ENCODE peak calls at places on chromosomes 12 and 14, in nine cellular contexts. S is occipital lobe; A is NCI-H1092 treated with DMSO at 0.1 percent for 48 hours; N is stimulated activated naive CD4-positive, alpha-beta T cell; T is activated CD4-positive, alpha-beta T cell treated with anti-CD3 and anti-CD28 coated beads, Interleukin-2, amount 50 U/mL, for 48 hours; B is stimulated activated CD8-positive, alpha-beta memory T cell treated with anti-CD3 and anti-CD28 coated beads, Interleukin-4, amount 100 ng/mL, for 48 hours; G is GM23248; F is activated naive CD4-positive, alpha-beta T cell; M is NCI-H510A. L is an unnamed sample.

GRCh38 chr14:99034711-99035171 is 237.3 kb downstream of the BCL11B start:
- DNase-seq in T (no peak), S (no peak), B (no peak), M (no peak), F (no peak), G (no peak), N (no peak), A (no peak), L (no peak)

GRCh38 chr14:50801706-50802105 is 29.3 kb downstream of the NIN start:
- DNase-seq in F (no peak), T (no peak), S (no peak), N (no peak), G (peak; percentile 76), M (no peak), B (no peak), A (no peak), L (no peak)

GRCh38 chr12:96258451-96258933 is 64.3 kb downstream of the ELK3 start:
- DNase-seq in S (no peak), A (peak; percentile 51), F (no peak), M (no peak), T (no peak), G (peak; percentile 59), N (no peak), B (no peak), L (no peak)

GRCh38 chr14:76644875-76645518 is 116.3 kb upstream of the VASH1 start:
- DNase-seq in T (peak; percentile 8), A (peak; percentile 30), M (no peak), B (peak; percentile 31), S (no peak), G (peak; percentile 58), F (no peak), N (no peak), L (no peak)

GRCh38 chr12:39626033-39626814 is 6.6 kb upstream of the ABCD2 start:
- DNase-seq in T (no peak), G (no peak), A (no peak), M (no peak), S (no peak), B (no peak), F (no peak), N (no peak), L (no peak)

GRCh38 chr12:132456944-132457495 is 32.9 kb upstream of the FBRSL1 start:
- DNase-seq in B (no peak), M (no peak), A (no peak), F (no peak), T (no peak), G (no peak), S (no peak), N (no peak), L (no peak)

GRCh38 chr12:68446896-68447806 is 115.0 kb upstream of the MDM1 start:
- DNase-seq in M (no peak), B (no peak), T (no peak), F (no peak), A (no peak), S (no peak), G (peak; percentile 35), N (no peak), L (no peak)

GRCh38 chr14:59454131-59454530 is 11.0 kb downstream of the GPR135 start:
- DNase-seq in T (no peak), M (no peak), S (no peak), N (no peak), G (peak; percentile 96), A (no peak), F (no peak), B (no peak), L (no peak)

GRCh38 chr12:49925433-49926194 is 21.9 kb upstream of the FAIM2 start:
- DNase-seq in F (no peak), A (no peak), N (no peak), B (no peak), T (no peak), S (no peak), G (no peak), M (no peak), L (no peak)

GRCh38 chr12:103379670-103380069 is 116.1 kb downstream of the C12orf42 start:
- DNase-seq in T (no peak), B (no peak), N (no peak), G (no peak), M (no peak), S (no peak), F (no peak), A (peak; percentile 41), L (no peak)

GRCh38 chr14:67680121-67680602 is 5.7 kb upstream of the VTI1B start:
- DNase-seq in A (no peak), G (peak; percentile 93), F (no peak), M (no peak), N (no peak), B (no peak), T (no peak), S (no peak), L (no peak)

GRCh38 chr12:56599797-56600196 is 30.3 kb downstream of the BAZ2A start:
- DNase-seq in B (no peak), S (no peak), F (no peak), T (no peak), G (no peak), N (no peak), M (peak; percentile 20), A (no peak), L (no peak)

GRCh38 chr14:27392153-27392552 is 794.3 kb upstream of the NOVA1 start:
- DNase-seq in S (no peak), T (no peak), M (no peak), F (no peak), B (no peak), G (peak; percentile 0), A (no peak), N (no peak), L (no peak)

GRCh38 chr12:129772463-129773169 is 131.2 kb downstream of the TMEM132D start:
- DNase-seq in G (no peak), T (no peak), B (no peak), S (no peak), F (no peak), M (no peak), A (no peak), N (no peak), L (no peak)

GRCh38 chr12:75130811-75131210 is 78.8 kb downstream of the KCNC2 start:
- DNase-seq in G (no peak), S (no peak), A (no peak), B (no peak), T (no peak), F (no peak), N (no peak), M (no peak), L (no peak)

GRCh38 chr12:65695077-65695865 is 129.0 kb upstream of the HMGA2 start:
- DNase-seq in N (no peak), B (no peak), G (peak; percentile 96), F (no peak), S (no peak), T (no peak), A (no peak), M (no peak), L (no peak)

GRCh38 chr14:77256694-77257093 is 14.3 kb downstream of the NGB start:
- DNase-seq in B (no peak), G (no peak), A (no peak), F (no peak), N (no peak), S (no peak), M (no peak), T (no peak), L (no peak)

GRCh38 chr14:104927432-104927816 is 2.7 kb downstream of the PLD4 start:
- DNase-seq in B (no peak), T (no peak), M (no peak), N (no peak), S (no peak), F (no peak), G (no peak), A (no peak), L (peak; percentile 95)

GRCh38 chr12:1618489-1618888 is 10.5 kb upstream of the WNT5B start:
- DNase-seq in M (no peak), S (no peak), F (no peak), A (no peak), T (no peak), G (no peak), N (no peak), B (no peak), L (no peak)

GRCh38 chr14:100623961-100624360 is 36.7 kb upstream of the BEGAIN start:
- DNase-seq in M (no peak), B (no peak), G (no peak), N (no peak), T (no peak), F (no peak), A (no peak), S (no peak), L (no peak)

GRCh38 chr14:70317969-70318634 is 41.4 kb downstream of the COX16 start:
- DNase-seq in N (no peak), M (peak; percentile 27), G (peak; percentile 61), T (no peak), B (no peak), S (no peak), F (no peak), A (peak; percentile 29), L (no peak)

GRCh38 chr14:102824832-102825231 is 47.6 kb downstream of the TRAF3 start:
- DNase-seq in T (no peak), F (no peak), M (no peak), G (peak; percentile 75), A (no peak), B (no peak), S (no peak), N (no peak), L (no peak)

GRCh38 chr14:102971836-102972606 is 49.6 kb downstream of the AMN start:
- DNase-seq in A (no peak), N (no peak), G (no peak), M (no peak), F (no peak), T (no peak), B (no peak), S (no peak), L (no peak)

GRCh38 chr14:24436355-24437019 is 6.1 kb downstream of the SDR39U1 start:
- DNase-seq in B (peak; percentile 46), N (peak; percentile 29), G (peak; percentile 90), S (no peak), M (peak; percentile 6), A (peak; percentile 76), F (no peak), T (no peak), L (peak; percentile 88)

GRCh38 chr12:119512772-119513497 is 80.6 kb upstream of the TMEM233 start:
- DNase-seq in T (no peak), N (no peak), S (no peak), M (no peak), F (no peak), B (no peak), G (peak; percentile 27), A (no peak), L (no peak)

GRCh38 chr12:22625671-22626251 is 790 bp downstream of the ETNK1 start:
- DNase-seq in S (peak; percentile 13), M (peak; percentile 5), F (no peak), A (peak; percentile 45), B (peak; percentile 51), T (peak; percentile 27), N (peak; percentile 26), G (peak; percentile 59), L (no peak)

GRCh38 chr14:63204407-63205280 is at the start of gene RHOJ:
- DNase-seq in T (no peak), B (no peak), S (no peak), N (no peak), F (no peak), G (peak; percentile 51), A (peak; percentile 83), M (no peak), L (no peak)

GRCh38 chr12:126910570-126910969 is 1356.4 kb upstream of the TMEM132C start:
- DNase-seq in F (no peak), M (no peak), A (no peak), T (no peak), N (no peak), S (no peak), B (no peak), G (no peak), L (no peak)

GRCh38 chr12:78446555-78446954 is 418.0 kb upstream of the SYT1 start:
- DNase-seq in M (no peak), F (no peak), N (no peak), S (no peak), B (no peak), G (no peak), T (no peak), A (no peak), L (no peak)

GRCh38 chr12:11749943-11750690 is 100.6 kb downstream of the ETV6 start:
- DNase-seq in B (no peak), G (no peak), N (no peak), S (no peak), M (no peak), A (no peak), T (no peak), F (no peak), L (no peak)

L was measured in vagina.